ENCODE peak calls at places on chromosomes 13 and 19, in six cellular contexts. Z is lung, O is PC-3, M is NT2/D1, E is WERI-Rb-1, X is psoas muscle. H is an unnamed sample.

GRCh38 chr13:50713849-50714248 is 129.6 kb downstream of the DLEU7 start:
- DNase-seq in Z (no peak), O (peak), M (no peak), E (no peak), X (no peak), H (peak)

GRCh38 chr13:46962286-46962941 is 65.6 kb upstream of the HTR2A start:
- DNase-seq in Z (no peak), O (peak), M (no peak), E (no peak), X (no peak), H (no peak)

GRCh38 chr19:48900477-48901452 is 653 bp downstream of the NUCB1 start:
- DNase-seq in Z (no peak), O (peak), M (no peak), E (no peak), X (peak), H (no peak)

GRCh38 chr13:88068975-88069374 is 397.8 kb downstream of the SLITRK5 start:
- DNase-seq in Z (no peak), O (peak), M (peak), E (peak), X (no peak), H (no peak)

GRCh38 chr13:112756967-112757758 is 67.3 kb downstream of the ATP11A start:
- DNase-seq in Z (no peak), O (no peak), M (no peak), E (no peak), X (peak), H (no peak)

GRCh38 chr19:18053571-18054219 is 33.0 kb downstream of the IL12RB1 start:
- DNase-seq in Z (no peak), O (peak), M (no peak), E (no peak), X (no peak), H (no peak)

GRCh38 chr13:95724252-95724651 is 47.3 kb downstream of the DNAJC3 start:
- DNase-seq in Z (no peak), O (no peak), M (no peak), E (no peak), X (no peak), H (no peak)

GRCh38 chr19:43784251-43784980 is 3.6 kb upstream of the KCNN4 start:
- DNase-seq in Z (no peak), O (peak), M (no peak), E (peak), X (no peak), H (peak)

GRCh38 chr13:110561335-110562033 is at the start of gene RAB20:
- DNase-seq in Z (peak), O (peak), M (peak), E (peak), X (peak), H (no peak)

GRCh38 chr13:22198656-22199217 is 527.9 kb downstream of the FGF9 start:
- DNase-seq in Z (no peak), O (no peak), M (no peak), E (no peak), X (no peak), H (no peak)

GRCh38 chr13:98529171-98529570 is 47.7 kb downstream of the STK24 start:
- DNase-seq in Z (no peak), O (no peak), M (no peak), E (peak), X (no peak), H (no peak)

GRCh38 chr13:113886561-113887112 is 22.8 kb upstream of the GAS6 start:
- DNase-seq in Z (no peak), O (no peak), M (no peak), E (no peak), X (no peak), H (no peak)

GRCh38 chr13:74217816-74218215 is 83.6 kb upstream of the KLF12 start:
- DNase-seq in Z (no peak), O (no peak), M (no peak), E (no peak), X (no peak), H (no peak)

GRCh38 chr19:2266183-2266993 is 10.2 kb upstream of the JSRP1 start:
- DNase-seq in Z (peak), O (peak), M (no peak), E (no peak), X (peak), H (no peak)

GRCh38 chr19:45340232-45340898 is at the start of gene KLC3:
- DNase-seq in Z (no peak), O (peak), M (no peak), E (peak), X (no peak), H (no peak)

GRCh38 chr19:1568320-1569019 is at the start of gene MEX3D:
- DNase-seq in Z (peak), O (peak), M (no peak), E (peak), X (peak), H (no peak)

GRCh38 chr13:31880849-31881494 is 141.6 kb downstream of the RXFP2 start:
- DNase-seq in Z (no peak), O (no peak), M (no peak), E (no peak), X (no peak), H (no peak)

GRCh38 chr13:44759222-44759721 is 183.1 kb upstream of the TSC22D1 start:
- DNase-seq in Z (no peak), O (no peak), M (no peak), E (no peak), X (no peak), H (no peak)

DNA sequence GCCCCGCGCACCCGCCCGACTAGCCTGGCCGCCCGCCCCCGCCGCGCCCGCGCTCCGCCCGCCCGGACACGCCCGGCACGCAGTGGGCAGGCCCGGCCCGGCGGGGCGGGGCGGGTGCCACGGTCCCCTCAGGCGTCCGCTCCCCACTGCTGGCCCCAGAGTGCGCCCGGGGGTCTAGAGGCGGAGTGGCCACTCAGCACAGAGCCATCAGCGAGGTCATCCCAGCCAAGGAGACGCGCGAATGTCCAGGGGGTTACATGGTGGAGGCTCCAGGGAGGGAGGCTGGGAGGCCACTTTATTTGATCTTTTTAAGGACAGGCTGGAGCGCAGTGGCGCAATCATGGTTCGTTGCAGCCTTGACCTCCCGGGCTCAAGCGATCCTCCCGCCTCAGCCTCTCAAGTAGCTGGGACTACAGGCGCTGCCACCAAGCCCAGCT is 236 bp upstream of the TINCR start:
- DNase-seq in Z (no peak), O (no peak), M (no peak), E (no peak), X (no peak), H (no peak)
- H3K4me3 ChIP-seq in Z (no peak), O (no peak), M (peak), E (no peak), X (no peak), H (no peak)

GRCh38 chr19:6577410-6578125 is 13.4 kb downstream of the CD70 start:
- DNase-seq in Z (no peak), O (no peak), M (no peak), E (peak), X (no peak), H (no peak)

GRCh38 chr19:6579450-6580178 is 11.3 kb downstream of the CD70 start:
- DNase-seq in Z (no peak), O (no peak), M (no peak), E (no peak), X (no peak), H (no peak)

GRCh38 chr19:6572217-6572616 is 18.7 kb downstream of the CD70 start:
- DNase-seq in Z (peak), O (no peak), M (no peak), E (no peak), X (peak), H (no peak)

GRCh38 chr19:6580313-6580712 is 10.6 kb downstream of the CD70 start:
- DNase-seq in Z (no peak), O (peak), M (no peak), E (no peak), X (no peak), H (no peak)

DNA sequence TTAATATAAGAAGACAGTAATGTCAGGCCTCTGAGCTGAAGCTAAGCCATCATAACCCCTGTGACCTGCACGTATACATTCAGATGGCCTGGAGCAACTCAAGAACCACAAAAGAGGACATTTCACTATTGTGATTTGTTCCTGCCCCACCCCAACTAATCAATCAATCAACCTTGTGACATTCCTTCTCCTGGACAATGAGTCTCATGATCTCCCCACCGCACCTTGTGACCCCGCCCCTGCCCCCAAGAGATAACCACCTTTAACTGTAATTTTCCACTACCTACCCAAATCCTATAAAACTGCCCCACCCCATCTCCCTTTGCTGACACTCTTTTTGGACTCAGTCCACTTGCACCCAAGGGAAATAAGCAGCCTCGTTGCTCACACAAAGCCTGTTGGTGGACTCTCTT is 14.1 kb downstream of the CD70 start:
- DNase-seq in Z (no peak), O (no peak), M (no peak), E (no peak), X (no peak), H (no peak)
- H3K4me3 ChIP-seq in Z (no peak), O (no peak), M (no peak), E (no peak), X (no peak), H (no peak)

GRCh38 chr13:25733696-25734435 is 317.9 kb downstream of the SHISA2 start:
- DNase-seq in Z (no peak), O (no peak), M (no peak), E (no peak), X (no peak), H (no peak)
- H3K4me3 ChIP-seq in Z (no peak), O (no peak), M (no peak), E (no peak), X (no peak), H (no peak)

DNA sequence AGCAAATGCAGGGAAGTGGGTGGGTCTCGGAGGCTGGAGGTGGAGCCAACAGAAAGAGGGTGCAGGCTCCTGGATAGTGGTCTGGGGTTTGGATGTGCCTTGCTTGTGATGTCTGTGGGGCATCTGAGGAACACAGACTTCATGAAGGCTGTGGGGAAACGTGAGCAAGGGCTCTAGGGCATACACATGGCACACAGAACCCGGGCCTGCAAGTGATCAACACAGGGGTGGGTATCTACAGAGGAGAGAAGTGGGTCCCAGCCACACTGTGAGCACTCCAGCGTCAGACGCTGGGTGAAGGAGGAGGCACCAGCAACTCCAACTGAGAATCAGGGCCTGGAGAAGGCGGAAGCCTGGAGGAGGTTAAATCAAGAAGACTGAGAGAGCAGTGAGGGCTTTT is 5.4 kb upstream of the UBE2M start:
- DNase-seq in Z (no peak), O (no peak), M (no peak), E (no peak), X (no peak), H (no peak)
- H3K4me3 ChIP-seq in Z (no peak), O (no peak), M (no peak), E (no peak), X (no peak), H (no peak)

GRCh38 chr13:43584711-43585110 is 202.1 kb downstream of the ENOX1 start:
- DNase-seq in Z (no peak), O (no peak), M (no peak), E (peak), X (no peak), H (no peak)

GRCh38 chr13:43574601-43575000 is 212.2 kb downstream of the ENOX1 start:
- DNase-seq in Z (no peak), O (no peak), M (no peak), E (no peak), X (no peak), H (no peak)

GRCh38 chr13:43579321-43579720 is 207.5 kb downstream of the ENOX1 start:
- DNase-seq in Z (no peak), O (no peak), M (no peak), E (no peak), X (no peak), H (no peak)

GRCh38 chr13:43583331-43583730 is 203.4 kb downstream of the ENOX1 start:
- DNase-seq in Z (no peak), O (no peak), M (no peak), E (no peak), X (no peak), H (no peak)

GRCh38 chr13:43580280-43580679 is 206.5 kb downstream of the ENOX1 start:
- DNase-seq in Z (no peak), O (no peak), M (no peak), E (no peak), X (no peak), H (no peak)
- H3K4me3 ChIP-seq in Z (no peak), O (no peak), M (no peak), E (no peak), X (no peak), H (no peak)

GRCh38 chr19:34135033-34135370 is 37.3 kb upstream of the LSM14A start:
- DNase-seq in Z (no peak), O (no peak), M (no peak), E (no peak), X (no peak), H (no peak)
- H3K4me3 ChIP-seq in Z (peak), O (peak), M (peak), E (peak), X (peak), H (peak)

DNA sequence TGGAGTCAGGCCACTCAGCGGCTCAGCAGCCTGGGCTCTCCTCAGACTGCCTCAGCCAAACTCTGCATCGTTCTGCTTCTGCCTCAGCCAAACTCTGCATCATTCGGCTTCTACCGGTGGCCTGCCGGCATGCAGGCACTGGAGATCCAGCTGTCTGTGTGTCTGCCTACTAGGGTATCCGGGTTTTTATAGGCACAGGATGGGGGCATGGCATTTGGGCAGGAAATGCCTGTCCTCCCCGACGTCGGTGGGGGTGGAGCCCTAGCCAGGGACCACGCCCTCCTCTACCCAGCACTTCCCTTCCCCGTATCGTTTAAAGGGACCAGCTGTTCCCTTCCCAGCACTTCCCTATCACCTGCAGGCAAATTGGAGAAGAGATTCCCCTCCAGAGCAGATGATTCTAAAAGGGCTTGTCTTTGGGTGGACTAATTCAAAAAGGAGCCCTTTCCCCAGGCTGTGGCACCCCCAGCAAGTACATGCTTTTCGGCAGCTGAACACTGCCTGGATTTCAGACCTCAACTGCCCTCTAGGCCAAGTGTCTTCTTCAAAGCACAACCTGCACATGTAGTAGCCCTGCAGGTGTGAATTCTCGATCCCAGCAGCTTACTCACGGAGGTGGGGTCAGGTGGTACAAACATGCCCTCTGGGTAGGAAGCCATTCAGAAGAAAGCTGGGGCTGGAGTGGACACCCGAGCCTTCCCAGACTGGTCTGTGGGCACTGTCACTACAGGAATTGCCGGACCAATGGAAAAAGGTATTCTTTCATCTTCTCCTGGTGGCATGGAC is 25.5 kb upstream of the GPR12 start:
- DNase-seq in Z (peak), O (no peak), M (no peak), E (no peak), X (peak), H (no peak)
- H3K4me3 ChIP-seq in Z (no peak), O (no peak), M (no peak), E (no peak), X (no peak), H (no peak)

GRCh38 chr13:80630685-80631121 is 289.8 kb upstream of the SPRY2 start:
- DNase-seq in Z (no peak), O (peak), M (no peak), E (no peak), X (no peak), H (no peak)
- H3K4me3 ChIP-seq in Z (no peak), O (no peak), M (no peak), E (no peak), X (no peak), H (no peak)